ENCODE peak calls at places on chromosomes 7 and 10, in six cellular contexts. W is T-helper 1 cell, P is NCI-H345, J is A673, E is T-helper 17 cell, G is psoas muscle. F is an unnamed sample.

GRCh38 chr7:142917447-142917846 is 16.1 kb downstream of the TRPV5 start:
- DNase-seq in G (no peak), P (no peak), W (no peak), E (no peak), J (no peak), F (no peak)

GRCh38 chr10:50585921-50586739 is 37.6 kb downstream of the SGMS1 start:
- DNase-seq in W (no peak), P (no peak), G (no peak), E (no peak), J (peak), F (no peak)

GRCh38 chr10:1408656-1409358 is 328.5 kb downstream of the ADARB2 start:
- DNase-seq in E (no peak), G (no peak), W (no peak), J (no peak), P (no peak), F (no peak)

GRCh38 chr7:106217089-106217542 is 67.7 kb downstream of the NAMPT start:
- DNase-seq in G (peak), E (no peak), W (no peak), P (no peak), J (peak), F (no peak)

GRCh38 chr10:91117496-91117895 is 103.0 kb upstream of the PCGF5 start:
- DNase-seq in J (no peak), E (no peak), W (no peak), P (no peak), G (no peak), F (no peak)

GRCh38 chr7:80724249-80724871 is 85.9 kb downstream of the CD36 start:
- DNase-seq in E (no peak), P (no peak), J (no peak), G (no peak), W (no peak), F (no peak)

GRCh38 chr7:116772423-116772852 is 89.9 kb upstream of the CAPZA2 start:
- DNase-seq in G (no peak), P (no peak), J (peak), W (no peak), E (no peak), F (no peak)

GRCh38 chr7:117068511-117069155 is 115.3 kb downstream of the ST7 start:
- DNase-seq in G (no peak), W (no peak), J (peak), P (peak), E (no peak), F (peak)

GRCh38 chr7:1938788-1939433 is 268.8 kb downstream of the ELFN1 start:
- DNase-seq in J (no peak), G (no peak), P (no peak), W (no peak), E (no peak), F (no peak)

GRCh38 chr7:145474287-145474686 is 638.4 kb upstream of the TPK1 start:
- DNase-seq in E (no peak), G (no peak), J (no peak), W (no peak), P (no peak), F (no peak)

GRCh38 chr10:130516141-130516540 is 379.9 kb downstream of the GLRX3 start:
- DNase-seq in J (no peak), G (no peak), E (no peak), W (no peak), P (no peak), F (no peak)

GRCh38 chr7:55570939-55571338 is 1.4 kb downstream of the VOPP1 start:
- DNase-seq in E (no peak), W (no peak), G (no peak), P (no peak), J (peak), F (no peak)

GRCh38 chr10:122308487-122309141 is 37.5 kb downstream of the BTBD16 start:
- DNase-seq in G (no peak), E (no peak), P (no peak), W (no peak), J (no peak), F (no peak)

GRCh38 chr7:129801882-129802281 is 150.9 kb downstream of the UBE2H start:
- DNase-seq in W (no peak), E (no peak), G (no peak), J (no peak), P (peak), F (peak)

GRCh38 chr10:71767420-71768035 is 5.8 kb downstream of the VSIR start:
- DNase-seq in W (no peak), P (no peak), G (peak), E (no peak), J (no peak), F (no peak)

GRCh38 chr7:128530855-128531104 is 54.2 kb downstream of the METTL2B start:
- DNase-seq in P (no peak), E (no peak), G (no peak), W (no peak), J (peak), F (no peak)

GRCh38 chr10:78944658-78945333 is 124.0 kb upstream of the ZMIZ1 start:
- DNase-seq in G (peak), P (no peak), J (no peak), E (no peak), W (no peak), F (no peak)

GRCh38 chr10:104293781-104294321 is 24.9 kb downstream of the GSTO2 start:
- DNase-seq in W (no peak), G (no peak), P (no peak), J (no peak), E (no peak), F (no peak)

GRCh38 chr10:116723428-116724281 is 18.7 kb downstream of the HSPA12A start:
- DNase-seq in E (peak), J (no peak), P (no peak), G (no peak), W (peak), F (no peak)

GRCh38 chr10:116947838-116948529 is 57.0 kb downstream of the SHTN1 start:
- DNase-seq in G (no peak), E (no peak), J (peak), W (no peak), P (no peak), F (no peak)

GRCh38 chr7:157404845-157405481 is 68.2 kb downstream of the DNAJB6 start:
- DNase-seq in E (no peak), P (no peak), J (no peak), G (no peak), W (no peak), F (no peak)

GRCh38 chr10:64726466-64726865 is 1205.3 kb downstream of the REEP3 start:
- DNase-seq in P (no peak), W (no peak), G (no peak), E (no peak), J (no peak), F (no peak)

GRCh38 chr10:117137911-117138642 is at the start of gene VAX1:
- DNase-seq in W (no peak), E (no peak), G (no peak), P (peak), J (peak), F (no peak)

GRCh38 chr10:62625484-62625883 is 179.0 kb upstream of the ADO start:
- DNase-seq in E (no peak), G (no peak), J (no peak), W (no peak), P (no peak), F (no peak)

GRCh38 chr10:108862691-108863350 is 1060.5 kb downstream of the XPNPEP1 start:
- DNase-seq in G (no peak), P (no peak), W (no peak), J (no peak), E (no peak), F (no peak)

GRCh38 chr7:15280078-15280734 is 281.6 kb downstream of the AGMO start:
- DNase-seq in E (no peak), J (no peak), P (no peak), G (no peak), W (no peak), F (no peak)

GRCh38 chr7:115216652-115217051 is 294.8 kb downstream of the MDFIC start:
- DNase-seq in G (no peak), W (no peak), J (no peak), E (no peak), P (no peak), F (no peak)

GRCh38 chr10:48447356-48448215 is 141.1 kb downstream of the MAPK8 start:
- DNase-seq in E (no peak), P (no peak), G (no peak), J (no peak), W (no peak), F (no peak)

GRCh38 chr7:27113991-27114866 is 11.7 kb upstream of the HOXA2 start:
- DNase-seq in G (peak), J (no peak), E (no peak), P (no peak), W (no peak), F (no peak)

GRCh38 chr10:132306341-132306685 is 1.4 kb downstream of the STK32C start:
- DNase-seq in G (no peak), J (no peak), W (no peak), E (no peak), P (no peak), F (no peak)

GRCh38 chr7:134290286-134290685 is 26.4 kb downstream of the SLC35B4 start:
- DNase-seq in G (no peak), J (no peak), E (no peak), W (no peak), P (no peak), F (no peak)

GRCh38 chr10:93299606-93300353 is 182.4 kb downstream of the MYOF start:
- DNase-seq in E (no peak), W (no peak), P (no peak), J (no peak), G (no peak), F (no peak)

GRCh38 chr10:48324580-48324979 is 18.1 kb downstream of the MAPK8 start:
- DNase-seq in P (no peak), G (no peak), W (no peak), E (no peak), J (no peak), F (no peak)

GRCh38 chr10:125811251-125811650 is 11.8 kb downstream of the UROS start:
- DNase-seq in P (no peak), J (no peak), G (no peak), W (no peak), E (no peak), F (no peak)